ENCODE peak calls at places on chromosomes 3 and 15, in seven cellular contexts. F, T, N, J, R, X and H are unnamed samples.

GRCh38 chr3:106446271-106446670 is 577.5 kb upstream of the CBLB start:
- DNase-seq in X (no peak), J (no peak), F (no peak), R (no peak), T (no peak), N (no peak), H (no peak)

GRCh38 chr3:48521635-48522034 is 17.7 kb upstream of the SHISA5 start:
- DNase-seq in R (no peak), N (no peak), J (no peak), T (no peak), X (no peak), F (no peak), H (no peak)

GRCh38 chr3:138197058-138197457 is 10.0 kb downstream of the ARMC8 start:
- DNase-seq in J (no peak), X (no peak), R (no peak), F (peak), N (peak), T (peak), H (peak)

GRCh38 chr15:51366071-51366470 is 24.6 kb downstream of the GLDN start:
- DNase-seq in N (no peak), J (no peak), X (no peak), T (no peak), R (no peak), F (no peak), H (no peak)

GRCh38 chr3:4979401-4980228 is at the start of gene BHLHE40:
- DNase-seq in J (no peak), F (no peak), R (no peak), X (peak), T (peak), N (no peak), H (peak)

GRCh38 chr3:111797035-111797717 is 61.9 kb upstream of the PHLDB2 start:
- DNase-seq in J (no peak), R (no peak), T (no peak), X (no peak), F (no peak), N (no peak), H (no peak)

GRCh38 chr3:168684519-168684918 is 588.8 kb upstream of the GOLIM4 start:
- DNase-seq in F (no peak), R (no peak), X (no peak), N (no peak), T (no peak), J (no peak), H (no peak)

GRCh38 chr3:89375451-89375850 is 268.0 kb downstream of the EPHA3 start:
- DNase-seq in N (no peak), J (no peak), R (no peak), X (no peak), F (no peak), T (no peak), H (no peak)

GRCh38 chr3:192494176-192494575 is 233.2 kb downstream of the FGF12 start:
- DNase-seq in R (no peak), F (no peak), J (no peak), N (peak), X (no peak), T (no peak), H (peak)

GRCh38 chr3:190229632-190230424 is 92.4 kb downstream of the CLDN1 start:
- DNase-seq in X (no peak), J (no peak), F (no peak), T (no peak), N (peak), R (no peak), H (peak)

GRCh38 chr3:42213417-42213816 is 52.6 kb downstream of the CCK start:
- DNase-seq in R (no peak), T (no peak), X (no peak), N (no peak), F (no peak), J (no peak), H (no peak)

GRCh38 chr15:20643024-20643770 is 101.6 kb upstream of the GOLGA6L6 start:
- DNase-seq in R (no peak), J (no peak), X (no peak), N (no peak), F (no peak), T (no peak), H (no peak)

GRCh38 chr3:127159547-127159946 is 33.4 kb upstream of the PRR23E start:
- DNase-seq in N (no peak), R (no peak), F (no peak), J (no peak), T (no peak), X (peak), H (no peak)

GRCh38 chr3:57958642-57959406 is 49.4 kb upstream of the FLNB start:
- DNase-seq in T (no peak), J (no peak), X (no peak), R (no peak), N (peak), F (no peak), H (peak)

GRCh38 chr15:31262901-31263671 is 63.5 kb upstream of the KLF13 start:
- DNase-seq in N (peak), X (no peak), J (peak), F (peak), R (no peak), T (peak), H (no peak)